ENCODE peak calls at places on chromosomes 16 and 17, in six cellular contexts. W is breast epithelium, D is IMR-90, Y is H9, S is aorta, I is mesenchymal stem cell. H is an unnamed sample.

GRCh38 chr16:1723450-1724147 is 17.6 kb downstream of the MAPK8IP3 start:
- DNase-seq in Y (no peak), W (peak; percentile 33), D (peak; percentile 32), S (no peak), I (peak; percentile 56), H (no peak)

GRCh38 chr16:89936508-89936907 is 12.0 kb upstream of the DEF8 start:
- DNase-seq in Y (no peak), I (no peak), W (no peak), S (no peak), D (no peak), H (no peak)

GRCh38 chr16:87472142-87472778 is 20.6 kb downstream of the ZCCHC14 start:
- DNase-seq in Y (no peak), S (no peak), W (no peak), D (no peak), I (no peak), H (no peak)

GRCh38 chr16:3045758-3046505 is 429 bp upstream of the MMP25 start:
- DNase-seq in S (no peak), W (no peak), I (no peak), D (no peak), Y (peak; percentile 66), H (no peak)

GRCh38 chr16:15653227-15653626 is 3.2 kb downstream of the NDE1 start:
- DNase-seq in Y (no peak), I (peak; percentile 92), S (no peak), W (no peak), D (peak; percentile 97), H (no peak)

GRCh38 chr17:54933921-54934320 is 33.3 kb downstream of the TOM1L1 start:
- DNase-seq in I (no peak), D (no peak), W (no peak), Y (no peak), S (no peak), H (no peak)

GRCh38 chr17:48755346-48755745 is 26.8 kb upstream of the HOXB13 start:
- DNase-seq in W (no peak), S (no peak), Y (no peak), D (no peak), I (no peak), H (no peak)

GRCh38 chr16:88783391-88784073 is 1.5 kb downstream of the PIEZO1 start:
- DNase-seq in I (peak; percentile 60), D (peak; percentile 33), S (no peak), W (no peak), Y (no peak), H (peak; percentile 80)

GRCh38 chr17:60305141-60305540 is 86.8 kb downstream of the USP32 start:
- DNase-seq in W (no peak), D (no peak), Y (no peak), S (no peak), I (peak; percentile 9), H (no peak)

GRCh38 chr17:78921437-78921971 is 3.7 kb downstream of the TIMP2 start:
- DNase-seq in W (no peak), S (no peak), D (no peak), Y (no peak), I (no peak), H (peak; percentile 35)
- H3K4me1 ChIP-seq in W (peaks cover 6% of the 10 kb centered on the region), S (peaks cover 2% of the 10 kb centered on the region), D (peaks cover 39% of the 10 kb centered on the region), Y (peaks cover 3% of the 10 kb centered on the region), I (peaks cover 51% of the 10 kb centered on the region), H (peaks cover 78% of the 10 kb centered on the region)

DNA sequence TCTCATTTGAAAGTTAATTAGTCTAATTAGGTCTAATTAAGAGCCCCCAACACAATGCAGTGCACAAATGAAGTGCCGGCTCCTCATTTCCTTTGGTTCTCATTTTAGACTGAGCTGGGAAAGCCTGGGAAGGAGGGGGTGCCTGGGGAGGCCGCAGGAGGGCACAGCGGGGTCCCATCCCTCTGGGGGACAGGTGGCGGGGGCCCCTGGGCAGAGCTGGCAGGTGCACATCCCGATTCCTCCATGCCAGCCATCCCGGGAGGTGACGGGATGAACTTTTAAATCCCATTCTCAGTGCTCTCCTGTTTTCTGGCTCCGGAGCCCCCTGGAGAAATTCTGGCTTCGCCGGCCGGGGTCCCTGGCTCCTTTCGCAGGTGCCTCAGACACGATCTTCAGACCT is 90.7 kb downstream of the ENGASE start:
- DNase-seq in I (no peak), D (no peak), Y (no peak), S (no peak), W (no peak), H (no peak)
- H3K27me3 ChIP-seq in I (peaks cover 11% of the 10 kb centered on the region), D (peaks cover 26% of the 10 kb centered on the region), Y (no peaks in the 10 kb centered on the region), S (no peaks in the 10 kb centered on the region), W (no peaks in the 10 kb centered on the region), H (no peaks in the 10 kb centered on the region)

GRCh38 chr17:78920528-78920927 is 4.7 kb downstream of the TIMP2 start:
- DNase-seq in Y (no peak), W (no peak), S (no peak), D (no peak), I (no peak), H (no peak)

GRCh38 chr17:78925234-78925633 is at the start of gene TIMP2:
- DNase-seq in W (peak; percentile 74), Y (peak; percentile 92), D (peak; percentile 83), S (peak; percentile 97), I (peak; percentile 86), H (peak; percentile 95)

GRCh38 chr17:78923660-78924453 is 1.3 kb downstream of the TIMP2 start:
- DNase-seq in I (no peak), W (peak; percentile 82), Y (peak; percentile 92), S (peak; percentile 88), D (no peak), H (peak; percentile 85)

GRCh38 chr17:78924481-78925151 is 571 bp downstream of the TIMP2 start:
- DNase-seq in S (peak; percentile 87), I (no peak), D (no peak), W (peak; percentile 33), Y (peak; percentile 73), H (no peak)

DNA sequence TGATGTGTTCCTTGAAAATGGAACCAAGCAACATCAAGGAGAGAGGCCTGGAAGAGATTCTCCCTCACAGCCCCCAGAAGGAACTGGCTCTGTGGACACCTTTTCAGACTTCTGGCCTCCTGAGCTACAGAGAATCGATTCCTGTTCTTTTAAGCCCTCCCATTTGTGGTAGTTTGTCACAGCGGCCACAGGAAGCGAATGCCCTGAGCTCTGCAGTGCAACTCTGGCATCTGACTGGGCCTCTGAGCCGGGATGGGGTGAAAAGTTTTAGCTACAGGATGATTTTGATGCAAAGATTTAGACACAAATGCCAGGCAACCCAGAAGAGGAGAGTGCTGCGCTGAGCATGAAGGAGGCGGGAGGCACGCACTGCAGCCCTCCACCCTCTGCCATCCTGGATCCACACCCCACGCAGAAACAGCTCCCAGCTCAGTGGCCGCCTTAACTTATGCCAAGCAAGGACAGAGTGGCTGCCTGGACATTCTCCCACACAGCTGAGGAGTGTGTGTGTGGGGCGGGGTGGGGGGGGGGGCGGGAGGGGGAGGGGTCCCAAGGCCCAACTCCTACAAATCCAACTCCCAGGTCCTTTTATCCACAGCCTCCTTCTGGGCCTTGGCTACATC is 2.2 kb downstream of the TIMP2 start:
- DNase-seq in I (no peak), Y (peak; percentile 35), S (no peak), W (no peak), D (no peak), H (no peak)
- H3K4me1 ChIP-seq in I (peaks cover 48% of the 10 kb centered on the region), Y (peaks cover 3% of the 10 kb centered on the region), S (peaks cover 2% of the 10 kb centered on the region), W (peaks cover 6% of the 10 kb centered on the region), D (peaks cover 34% of the 10 kb centered on the region), H (no peaks in the 10 kb centered on the region)

GRCh38 chr16:69324013-69324531 is 6.3 kb downstream of the PDF start:
- DNase-seq in W (no peak), S (peak; percentile 79), D (no peak), Y (no peak), I (peak; percentile 13), H (peak; percentile 79)
- H3K27me3 ChIP-seq in W (no peaks in the 10 kb centered on the region), S (no peaks in the 10 kb centered on the region), D (no peaks in the 10 kb centered on the region), Y (no peaks in the 10 kb centered on the region), I (no peaks in the 10 kb centered on the region), H (no peaks in the 10 kb centered on the region)

GRCh38 chr17:77394540-77395295 is 253.9 kb downstream of the SEC14L1 start:
- DNase-seq in Y (no peak), D (no peak), S (no peak), I (no peak), W (peak; percentile 93), H (no peak)

GRCh38 chr17:77393867-77394539 is 253.2 kb downstream of the SEC14L1 start:
- DNase-seq in I (no peak), D (no peak), W (no peak), S (no peak), Y (no peak), H (no peak)

GRCh38 chr17:77391668-77392375 is 251.1 kb downstream of the SEC14L1 start:
- DNase-seq in I (peak; percentile 99), Y (peak; percentile 79), W (peak; percentile 87), S (peak; percentile 89), D (peak; percentile 99), H (peak; percentile 92)

GRCh38 chr17:77392376-77393273 is 251.9 kb downstream of the SEC14L1 start:
- DNase-seq in D (no peak), Y (peak; percentile 85), I (no peak), S (no peak), W (no peak), H (no peak)

GRCh38 chr17:77393274-77393600 is 252.5 kb downstream of the SEC14L1 start:
- DNase-seq in Y (no peak), S (no peak), D (no peak), W (no peak), I (no peak), H (no peak)
- H3K4me1 ChIP-seq in Y (peaks cover 13% of the 10 kb centered on the region), S (no peaks in the 10 kb centered on the region), D (peaks cover 59% of the 10 kb centered on the region), W (peaks cover 29% of the 10 kb centered on the region), I (peaks cover 62% of the 10 kb centered on the region), H (peaks cover 9% of the 10 kb centered on the region)

DNA sequence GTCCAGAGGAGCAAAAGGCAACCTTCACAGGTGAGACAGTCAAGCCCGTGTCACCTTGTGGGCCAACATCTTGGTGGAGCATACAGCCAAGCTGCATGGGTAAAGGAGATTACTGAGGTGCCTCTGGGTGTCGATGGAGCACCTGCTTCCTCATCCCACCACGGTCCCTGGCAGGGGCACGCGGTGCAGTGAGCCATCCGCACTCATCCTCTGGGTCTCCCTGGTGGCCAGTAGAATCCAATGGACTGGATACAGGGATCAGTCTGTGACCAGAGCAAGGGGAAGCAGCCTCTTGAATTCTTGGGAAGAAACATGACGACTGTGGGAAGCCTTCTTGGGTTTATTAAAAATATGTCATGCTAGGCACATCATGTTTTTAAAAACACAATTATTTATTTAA is 4.8 kb upstream of the WSCD1 start:
- DNase-seq in W (no peak), S (no peak), I (no peak), Y (no peak), D (no peak), H (no peak)
- H3K27me3 ChIP-seq in W (no peaks in the 10 kb centered on the region), S (no peaks in the 10 kb centered on the region), I (peaks cover 54% of the 10 kb centered on the region), Y (peaks cover 3% of the 10 kb centered on the region), D (peaks cover 11% of the 10 kb centered on the region), H (peaks cover 2% of the 10 kb centered on the region)

H was measured in tibial artery.